ENCODE peak calls at places on chromosomes 6 and 20, in five cellular contexts. V, S, B, M and O are unnamed samples.

GRCh38 chr6:46490425-46491200 is 636 bp downstream of the RCAN2 start:
- DNase-seq in V (no peak), S (no peak), B (no peak), M (peak; percentile 80), O (no peak)

GRCh38 chr6:169722362-169723199 is 1.7 kb downstream of the PHF10 start:
- DNase-seq in V (peak; percentile 59), S (no peak), B (no peak), M (peak; percentile 66), O (peak; percentile 42)

GRCh38 chr6:35037289-35038038 is 103.7 kb downstream of the TCP11 start:
- DNase-seq in V (no peak), S (no peak), B (no peak), M (peak; percentile 70), O (no peak)

GRCh38 chr20:17225891-17226409 is 890 bp upstream of the PCSK2 start:
- DNase-seq in V (peak; percentile 48), S (no peak), B (no peak), M (peak; percentile 67), O (no peak)

GRCh38 chr6:127518710-127519468 is at the start of gene MTCL3:
- DNase-seq in V (no peak), S (no peak), B (no peak), M (peak; percentile 89), O (no peak)

GRCh38 chr20:58716476-58717277 is 24.1 kb downstream of the NPEPL1 start:
- DNase-seq in V (peak; percentile 43), S (no peak), B (no peak), M (no peak), O (no peak)

GRCh38 chr6:42374027-42374669 is 77.6 kb downstream of the TRERF1 start:
- DNase-seq in V (no peak), S (no peak), B (no peak), M (no peak), O (no peak)

GRCh38 chr6:36657942-36658544 is 20.5 kb upstream of the CDKN1A start:
- DNase-seq in V (no peak), S (no peak), B (no peak), M (no peak), O (no peak)

GRCh38 chr6:39493717-39494116 is 171.2 kb upstream of the KCNK16 start:
- DNase-seq in V (no peak), S (no peak), B (no peak), M (no peak), O (no peak)

GRCh38 chr6:170032706-170033309 is 258.1 kb downstream of the DLL1 start:
- DNase-seq in V (no peak), S (no peak), B (no peak), M (no peak), O (no peak)

GRCh38 chr6:42239333-42239732 is 21.7 kb upstream of the MRPS10 start:
- DNase-seq in V (no peak), S (no peak), B (no peak), M (no peak), O (no peak)

GRCh38 chr20:21339499-21339898 is 36.4 kb downstream of the XRN2 start:
- DNase-seq in V (no peak), S (no peak), B (no peak), M (no peak), O (peak; percentile 29)

GRCh38 chr20:44215125-44215524 is 4.6 kb upstream of the OSER1 start:
- DNase-seq in V (peak; percentile 69), S (no peak), B (peak; percentile 28), M (peak; percentile 81), O (peak; percentile 71)

GRCh38 chr6:113786168-113786567 is 71.0 kb upstream of the MARCKS start:
- DNase-seq in V (no peak), S (no peak), B (peak; percentile 3), M (no peak), O (no peak)

GRCh38 chr6:15242937-15243614 is 2.8 kb upstream of the JARID2 start:
- DNase-seq in V (no peak), S (no peak), B (no peak), M (peak; percentile 71), O (no peak)

GRCh38 chr6:2558861-2559811 is 191.6 kb downstream of the MYLK4 start:
- DNase-seq in V (no peak), S (no peak), B (no peak), M (no peak), O (no peak)

GRCh38 chr6:158627168-158627939 is 17.2 kb downstream of the DYNLT1 start:
- DNase-seq in V (no peak), S (no peak), B (no peak), M (no peak), O (no peak)

GRCh38 chr6:161644521-161644920 is 370.7 kb upstream of the AGPAT4 start:
- DNase-seq in V (no peak), S (no peak), B (no peak), M (no peak), O (no peak)

GRCh38 chr6:797479-798077 is 104.6 kb upstream of the EXOC2 start:
- DNase-seq in V (no peak), S (no peak), B (peak; percentile 41), M (peak; percentile 80), O (no peak)

GRCh38 chr20:41811456-41811855 is 193.3 kb upstream of the CHD6 start:
- DNase-seq in V (no peak), S (no peak), B (no peak), M (no peak), O (no peak)

GRCh38 chr20:5870462-5871021 is 79.8 kb downstream of the TRMT6 start:
- DNase-seq in V (no peak), S (no peak), B (no peak), M (peak; percentile 29), O (no peak)

GRCh38 chr20:63941282-63942060 is 14.7 kb downstream of the UCKL1 start:
- DNase-seq in V (no peak), S (no peak), B (no peak), M (peak; percentile 98), O (peak; percentile 92)

GRCh38 chr6:31622678-31623077 is 2.2 kb downstream of the PRRC2A start:
- DNase-seq in V (peak; percentile 74), S (no peak), B (no peak), M (no peak), O (no peak)

GRCh38 chr6:25553502-25553901 is 98.5 kb upstream of the SCGN start:
- DNase-seq in V (no peak), S (no peak), B (no peak), M (no peak), O (no peak)

GRCh38 chr6:165952514-165952913 is 215.1 kb downstream of the TBXT start:
- DNase-seq in V (no peak), S (no peak), B (no peak), M (no peak), O (no peak)

GRCh38 chr20:39016076-39016475 is 53.9 kb downstream of the DHX35 start:
- DNase-seq in V (no peak), S (no peak), B (no peak), M (no peak), O (no peak)

GRCh38 chr6:155523821-155524238 is 68.2 kb upstream of the NOX3 start:
- DNase-seq in V (no peak), S (no peak), B (no peak), M (peak; percentile 58), O (no peak)

GRCh38 chr20:59013959-59014608 is 5.1 kb upstream of the TUBB1 start:
- DNase-seq in V (no peak), S (no peak), B (no peak), M (no peak), O (no peak)

GRCh38 chr20:36950432-36951197 is 893 bp downstream of the SAMHD1 start:
- DNase-seq in V (no peak), S (no peak), B (no peak), M (peak; percentile 64), O (peak; percentile 64)

GRCh38 chr6:162684033-162684432 is 43.5 kb downstream of the PRKN start:
- DNase-seq in V (no peak), S (no peak), B (no peak), M (no peak), O (no peak)

GRCh38 chr20:46004813-46005505 is 3.7 kb upstream of the MMP9 start:
- DNase-seq in V (no peak), S (no peak), B (no peak), M (peak; percentile 89), O (peak; percentile 97)

GRCh38 chr6:24501914-24502313 is 7.1 kb downstream of the ALDH5A1 start:
- DNase-seq in V (no peak), S (no peak), B (no peak), M (no peak), O (no peak)

GRCh38 chr6:79158856-79159516 is 75.5 kb downstream of the HMGN3 start:
- DNase-seq in V (no peak), S (no peak), B (no peak), M (no peak), O (no peak)

GRCh38 chr6:170545405-170545804 is 7.7 kb downstream of the PSMB1 start:
- DNase-seq in V (no peak), S (no peak), B (no peak), M (no peak), O (no peak)

DNA sequence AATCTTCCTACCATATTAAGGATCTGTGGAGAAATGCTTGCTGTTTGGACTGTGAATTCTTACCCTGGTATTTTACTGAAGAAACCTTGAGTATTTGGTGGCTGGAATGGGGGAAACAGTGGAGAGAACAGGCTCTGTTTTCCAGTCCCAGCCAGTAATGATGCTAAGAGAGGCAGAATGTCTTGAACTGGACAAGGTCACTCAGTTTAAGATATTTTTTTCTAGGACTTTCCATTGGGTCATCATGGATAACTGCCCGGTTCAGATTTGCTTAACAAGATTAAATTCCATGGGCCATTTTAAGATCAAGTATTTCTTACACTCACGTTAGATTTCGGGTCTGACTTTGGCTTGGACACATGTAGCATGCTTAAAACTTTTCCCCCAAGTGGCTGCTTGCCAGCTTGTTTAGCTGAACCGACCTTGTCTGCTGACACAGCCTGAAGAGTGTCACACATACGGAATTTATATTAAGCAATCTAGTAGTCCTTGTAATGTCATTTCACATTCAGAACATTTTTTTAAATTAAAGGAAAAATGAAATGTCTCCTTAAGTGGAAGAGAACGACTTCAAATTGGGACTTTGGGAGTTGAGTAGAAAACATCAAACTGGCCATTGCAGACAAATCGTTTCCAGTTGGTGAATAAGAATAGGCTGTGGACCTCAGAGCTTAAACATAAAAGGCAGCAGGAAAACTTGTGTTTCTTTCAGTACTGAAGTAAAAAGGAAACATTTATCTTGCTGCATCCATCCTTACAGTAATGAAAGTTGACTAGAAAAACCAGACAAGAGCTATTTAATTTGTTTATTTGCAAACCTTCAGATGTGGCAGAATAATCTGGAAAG is 28.9 kb downstream of the ARMC2 start:
- DNase-seq in V (no peak), S (no peak), B (no peak), M (no peak), O (no peak)
- TF ChIP-seq POLR2AphosphoS5 in V (peak; percentile 60), S (no peak), B (no peak), M (no peak), O (no peak)

GRCh38 chr20:61878478-61879302 is 187.0 kb downstream of the TAF4 start:
- DNase-seq in V (no peak), S (no peak), B (no peak), M (no peak), O (no peak)
- TF ChIP-seq POLR2AphosphoS5 in V (no peak), S (no peak), B (no peak), M (no peak), O (no peak)

GRCh38 chr6:3789018-3789895 is 37.7 kb upstream of the PXDC1 start:
- DNase-seq in V (no peak), S (no peak), B (no peak), M (no peak), O (no peak)
- TF ChIP-seq POLR2AphosphoS5 in V (no peak), S (no peak), B (no peak), M (no peak), O (no peak)

GRCh38 chr6:76435174-76435573 is 362.7 kb upstream of the IMPG1 start:
- DNase-seq in V (no peak), S (no peak), B (no peak), M (no peak), O (peak; percentile 32)

GRCh38 chr6:76438768-76439167 is 366.3 kb upstream of the IMPG1 start:
- DNase-seq in V (no peak), S (no peak), B (no peak), M (no peak), O (no peak)

GRCh38 chr6:76441850-76442249 is 369.4 kb upstream of the IMPG1 start:
- DNase-seq in V (no peak), S (no peak), B (no peak), M (peak; percentile 67), O (no peak)

GRCh38 chr6:76439811-76440210 is 367.3 kb upstream of the IMPG1 start:
- DNase-seq in V (no peak), S (no peak), B (no peak), M (peak; percentile 24), O (no peak)
- TF ChIP-seq POLR2AphosphoS5 in V (no peak), S (no peak), B (no peak), M (no peak), O (no peak)